ENCODE peak calls at places on chromosomes 11 and 22, in four cellular contexts. E, Z, Q and S are unnamed samples.

GRCh38 chr11:27237641-27238040 is 125.4 kb downstream of the CCDC34 start:
- DNase-seq in E (no peak), Z (no peak), Q (no peak), S (no peak)

GRCh38 chr11:72723508-72723907 is 28.7 kb downstream of the ARAP1 start:
- DNase-seq in Q (no peak), E (no peak), Z (no peak), S (no peak)

GRCh38 chr22:19943665-19944026 is 2.0 kb upstream of the TXNRD2 start:
- DNase-seq in Z (peak), E (peak), Q (no peak), S (no peak)

GRCh38 chr11:20261526-20261925 is 101.3 kb upstream of the DBX1 start:
- DNase-seq in E (peak), Q (no peak), Z (no peak), S (no peak)

GRCh38 chr11:118527109-118527508 is at the start of gene TTC36:
- DNase-seq in Z (no peak), Q (no peak), E (no peak), S (no peak)

GRCh38 chr11:13329670-13330401 is 52.2 kb downstream of the BMAL1 start:
- DNase-seq in E (no peak), Z (no peak), Q (no peak), S (no peak)

GRCh38 chr22:19292262-19293230 is 1.0 kb upstream of the CLTCL1 start:
- DNase-seq in Q (peak), Z (no peak), E (no peak), S (peak)

GRCh38 chr22:34943830-34944229 is 122.1 kb upstream of the ISX start:
- DNase-seq in E (no peak), Z (no peak), Q (no peak), S (no peak)

GRCh38 chr11:11155962-11156815 is 196.9 kb downstream of the CSNK2A3 start:
- DNase-seq in E (no peak), Q (no peak), Z (peak), S (no peak)

GRCh38 chr22:44207173-44207980 is 26.7 kb downstream of the PARVG start:
- DNase-seq in E (no peak), Q (no peak), Z (no peak), S (no peak)

GRCh38 chr11:128465531-128465930 is 121.8 kb downstream of the ETS1 start:
- DNase-seq in Q (no peak), E (no peak), Z (no peak), S (no peak)

GRCh38 chr22:41003041-41003440 is 51.9 kb downstream of the RBX1 start:
- DNase-seq in Z (no peak), E (no peak), Q (no peak), S (no peak)

GRCh38 chr11:26578998-26579635 is 7.1 kb upstream of the MUC15 start:
- DNase-seq in Q (no peak), E (peak), Z (no peak), S (no peak)

GRCh38 chr11:133787379-133788103 is 57.8 kb downstream of the SPATA19 start:
- DNase-seq in E (no peak), Z (no peak), Q (peak), S (no peak)

GRCh38 chr11:11043676-11044075 is 185.8 kb upstream of the ZBED5 start:
- DNase-seq in Z (no peak), Q (no peak), E (no peak), S (no peak)

GRCh38 chr11:62498492-62499286 is 47.9 kb downstream of the AHNAK start:
- DNase-seq in E (no peak), Z (no peak), Q (no peak), S (no peak)

GRCh38 chr22:24421428-24421931 is 5.9 kb upstream of the ADORA2A start:
- DNase-seq in Z (peak), Q (no peak), E (no peak), S (no peak)

GRCh38 chr11:134508219-134508990 is 96.4 kb upstream of the B3GAT1 start:
- DNase-seq in Z (no peak), E (no peak), Q (peak), S (no peak)

GRCh38 chr11:65576232-65576866 is 496 bp downstream of the EHBP1L1 start:
- DNase-seq in Q (no peak), E (no peak), Z (peak), S (no peak)

GRCh38 chr22:35638408-35638807 is 9.8 kb upstream of the APOL6 start:
- DNase-seq in Q (peak), E (peak), Z (no peak), S (no peak)

GRCh38 chr11:128323381-128323780 is 264.0 kb downstream of the ETS1 start:
- DNase-seq in E (peak), Z (peak), Q (no peak), S (no peak)

GRCh38 chr11:15688351-15688792 is 573.6 kb downstream of the INSC start:
- DNase-seq in Z (no peak), Q (no peak), E (peak), S (no peak)

GRCh38 chr22:39665229-39665628 is 94.7 kb downstream of the CACNA1I start:
- DNase-seq in Z (no peak), E (no peak), Q (no peak), S (no peak)

GRCh38 chr11:134101292-134101691 is 32.4 kb downstream of the JAM3 start:
- DNase-seq in Q (no peak), Z (no peak), E (peak), S (no peak)

GRCh38 chr11:82895437-82896091 is 4.7 kb downstream of the PRCP start:
- DNase-seq in Q (no peak), Z (peak), E (no peak), S (no peak)

DNA sequence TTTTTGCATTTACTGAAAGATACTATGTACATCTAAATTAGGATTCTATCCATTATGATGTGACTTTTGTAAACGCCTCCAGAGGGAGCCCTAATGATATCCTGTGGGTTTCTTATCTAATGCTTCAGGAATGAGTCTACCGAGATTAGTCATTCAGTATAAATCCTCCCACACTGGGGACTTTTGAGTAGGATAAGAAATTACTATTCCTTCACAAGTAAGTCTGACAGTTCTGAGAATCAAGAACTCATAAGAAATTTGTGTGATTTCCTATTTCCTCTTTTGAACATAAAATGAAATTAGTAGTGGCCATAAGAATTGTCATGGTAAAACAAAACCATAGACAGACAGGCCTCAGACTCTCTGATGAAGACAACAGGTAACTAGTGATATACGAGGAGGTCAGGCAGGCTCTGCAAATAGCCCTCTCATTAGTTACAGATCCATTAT is 10.0 kb upstream of the OR5M1 start:
- DNase-seq in E (peak), Q (no peak), Z (peak), S (no peak)
- TF ChIP-seq CTCF in E (peak), Q (peak), Z (no peak), S (peak)

GRCh38 chr11:116972692-116973091 is 125.5 kb downstream of the SIK3 start:
- DNase-seq in Z (no peak), E (no peak), Q (no peak), S (no peak)
- TF ChIP-seq CTCF in Z (no peak), E (no peak), Q (no peak), S (no peak)

GRCh38 chr11:61493832-61494231 is 14.7 kb upstream of the LRRC10B start:
- DNase-seq in Q (no peak), Z (no peak), E (no peak), S (no peak)

GRCh38 chr11:61495801-61496601 is 12.5 kb upstream of the LRRC10B start:
- DNase-seq in Z (no peak), E (no peak), Q (no peak), S (no peak)

GRCh38 chr11:61496602-61497400 is 11.7 kb upstream of the LRRC10B start:
- DNase-seq in Q (no peak), E (no peak), Z (no peak), S (no peak)

GRCh38 chr11:61491736-61492395 is 16.7 kb upstream of the LRRC10B start:
- DNase-seq in Z (no peak), E (no peak), Q (no peak), S (no peak)

DNA sequence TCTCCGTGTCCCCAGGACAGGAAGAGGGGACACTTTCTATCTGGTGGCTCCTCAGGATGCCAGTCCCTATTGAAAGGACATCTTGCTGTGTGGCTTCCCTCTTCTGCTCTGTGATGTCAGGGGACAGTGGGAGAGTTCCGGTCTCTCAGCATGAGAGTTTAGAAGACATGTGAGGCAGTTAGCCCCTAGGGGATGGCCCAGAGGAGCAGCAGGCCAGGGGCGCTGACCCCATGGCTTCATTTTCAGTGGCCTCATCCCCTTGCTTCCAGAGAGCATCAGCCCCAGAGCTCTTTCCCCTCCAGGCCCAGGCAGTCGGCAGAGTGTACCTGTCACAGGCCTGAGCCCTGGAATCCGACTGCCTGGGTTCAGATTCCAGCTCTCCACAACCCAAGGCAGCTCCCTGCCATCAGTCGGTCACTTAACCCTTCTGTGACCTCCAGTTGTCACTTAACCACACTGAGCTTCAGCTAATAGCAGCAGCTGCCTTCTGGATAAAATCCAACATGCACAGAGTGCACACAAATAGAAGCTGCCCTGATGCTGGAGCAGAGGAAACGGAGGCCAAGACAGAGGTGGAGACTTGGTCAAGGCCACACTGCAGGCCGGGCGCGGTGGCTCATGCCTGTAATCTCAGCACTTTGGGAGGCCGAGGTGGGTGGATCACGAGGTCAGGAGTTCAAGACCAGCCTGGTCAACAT is 14.1 kb upstream of the LRRC10B start:
- DNase-seq in Z (no peak), E (no peak), Q (no peak), S (no peak)
- TF ChIP-seq CTCF in Z (no peak), E (no peak), Q (no peak), S (no peak)

DNA sequence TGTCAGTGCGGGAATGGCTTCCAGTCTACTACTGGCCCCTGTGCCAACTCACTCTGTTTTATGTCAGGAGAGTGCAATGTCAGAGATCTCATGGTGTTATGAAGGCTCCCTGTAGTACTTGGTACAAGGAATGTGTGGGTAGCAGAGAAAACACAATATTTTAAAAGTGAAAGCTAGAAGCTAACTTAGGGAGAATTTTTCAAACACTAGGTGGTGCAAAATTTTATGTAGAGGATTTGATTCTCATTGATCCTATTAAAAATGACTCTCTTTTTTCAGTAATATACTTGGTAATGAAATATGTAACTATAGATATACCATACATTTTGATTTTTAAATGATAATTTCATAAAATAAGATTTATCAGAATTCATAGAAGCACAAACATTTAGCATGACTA is 134.7 kb downstream of the JRKL start:
- DNase-seq in Q (no peak), Z (no peak), E (peak), S (no peak)
- TF ChIP-seq CTCF in Q (no peak), Z (no peak), E (peak), S (peak)

DNA sequence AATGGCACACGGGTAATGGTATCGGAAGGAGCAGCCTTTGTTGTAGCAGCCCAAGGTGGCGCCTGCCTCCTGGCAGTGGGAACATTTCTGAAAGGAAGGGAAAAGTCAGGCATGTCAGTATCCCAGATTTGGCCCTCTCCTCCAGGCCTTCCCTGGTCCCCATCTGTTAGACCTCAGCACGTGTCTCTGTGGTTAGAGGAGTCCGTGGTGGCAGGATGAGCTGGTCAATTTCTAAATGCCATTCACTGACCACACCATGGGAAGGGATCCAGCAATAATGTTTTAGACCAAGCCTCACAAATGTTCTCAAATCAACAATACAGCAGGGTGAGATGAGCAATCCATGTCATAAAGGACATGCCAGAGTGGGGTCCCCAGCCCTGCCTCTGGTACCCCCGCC is 49.0 kb upstream of the CYP2D6 start:
- DNase-seq in E (peak), Q (no peak), Z (no peak), S (no peak)
- TF ChIP-seq CTCF in E (no peak), Q (no peak), Z (no peak), S (no peak)